ENCODE peak calls at places on chromosome 21, in five cellular contexts. T, C, X, H and E are unnamed samples.
A peak's percentile ranks its signal among the peaks of the same experiment; 100 is the strongest.

GRCh38 chr21:38171723-38172344 is 85.0 kb upstream of the KCNJ15 start:
- DNase-seq in X (peak; percentile 72), H (peak; percentile 78), C (no peak), T (peak; percentile 53), E (no peak)

GRCh38 chr21:37463083-37463780 is 96.7 kb downstream of the DYRK1A start:
- DNase-seq in X (peak; percentile 37), C (peak; percentile 37), T (peak; percentile 79), H (peak; percentile 47), E (peak; percentile 46)

GRCh38 chr21:37684577-37684976 is 231.7 kb downstream of the KCNJ6 start:
- DNase-seq in T (no peak), C (no peak), H (no peak), X (no peak), E (no peak)

GRCh38 chr21:37670883-37671282 is 245.4 kb downstream of the KCNJ6 start:
- DNase-seq in H (no peak), C (no peak), X (no peak), T (peak; percentile 75), E (no peak)

GRCh38 chr21:45982256-45982757 is 737 bp downstream of the COL6A1 start:
- DNase-seq in X (peak; percentile 54), T (peak; percentile 55), C (no peak), H (no peak), E (no peak)

GRCh38 chr21:24050233-24050632 is 1557.0 kb downstream of the MRPL39 start:
- DNase-seq in C (no peak), X (no peak), H (no peak), T (no peak), E (no peak)

GRCh38 chr21:20998886-20999285 is 677 bp downstream of the NCAM2 start:
- DNase-seq in C (no peak), X (no peak), H (no peak), T (peak; percentile 1), E (no peak)

GRCh38 chr21:26850116-26850643 is 5.0 kb upstream of the ADAMTS1 start:
- DNase-seq in H (peak; percentile 76), C (peak; percentile 2), X (peak; percentile 37), T (peak; percentile 60), E (peak; percentile 58)

GRCh38 chr21:29860346-29860745 is 79.5 kb downstream of the GRIK1 start:
- DNase-seq in H (no peak), T (no peak), C (no peak), X (no peak), E (no peak)

GRCh38 chr21:16476056-16476850 is 746.5 kb downstream of the USP25 start:
- DNase-seq in H (no peak), T (peak; percentile 38), X (no peak), C (no peak), E (no peak)

GRCh38 chr21:29506214-29506613 is 207.5 kb downstream of the BACH1 start:
- DNase-seq in T (no peak), C (no peak), X (no peak), H (no peak), E (no peak)

GRCh38 chr21:36135391-36136094 is 664 bp downstream of the CBR3 start:
- DNase-seq in C (no peak), H (peak; percentile 83), X (peak; percentile 66), T (peak; percentile 89), E (peak; percentile 84)

GRCh38 chr21:26679299-26679698 is 106.2 kb upstream of the CYYR1 start:
- DNase-seq in C (no peak), H (no peak), T (peak; percentile 1), X (no peak), E (no peak)

GRCh38 chr21:16302851-16303282 is 573.1 kb downstream of the USP25 start:
- DNase-seq in X (no peak), T (peak; percentile 72), C (no peak), H (no peak), E (no peak)

GRCh38 chr21:16551101-16551695 is 821.4 kb downstream of the USP25 start:
- DNase-seq in X (peak; percentile 44), T (peak; percentile 23), H (peak; percentile 25), C (no peak), E (no peak)

GRCh38 chr21:28436286-28436932 is 556.3 kb downstream of the LTN1 start:
- DNase-seq in T (peak; percentile 81), X (no peak), H (no peak), C (no peak), E (no peak)

GRCh38 chr21:16865612-16866011 is 647.2 kb upstream of the CXADR start:
- DNase-seq in T (peak; percentile 6), X (no peak), H (no peak), C (no peak), E (no peak)

GRCh38 chr21:46437511-46437910 is 21.2 kb upstream of the DIP2A start:
- DNase-seq in T (no peak), X (no peak), H (no peak), C (no peak), E (no peak)

GRCh38 chr21:16775056-16775455 is 737.8 kb upstream of the CXADR start:
- DNase-seq in H (peak; percentile 32), X (peak; percentile 29), C (no peak), T (no peak), E (no peak)

GRCh38 chr21:29335720-29336119 is 37.0 kb downstream of the BACH1 start:
- DNase-seq in T (peak; percentile 73), C (no peak), H (no peak), X (no peak), E (no peak)

GRCh38 chr21:18049461-18049860 is 195.2 kb upstream of the CHODL start:
- DNase-seq in C (no peak), X (no peak), T (no peak), H (no peak), E (no peak)

GRCh38 chr21:25373126-25374082 is 233.9 kb downstream of the MRPL39 start:
- DNase-seq in X (peak; percentile 41), H (peak; percentile 76), T (no peak), C (no peak), E (no peak)

GRCh38 chr21:46004168-46004861 is 22.7 kb downstream of the COL6A1 start:
- DNase-seq in T (peak; percentile 20), C (no peak), X (no peak), H (no peak), E (no peak)

DNA sequence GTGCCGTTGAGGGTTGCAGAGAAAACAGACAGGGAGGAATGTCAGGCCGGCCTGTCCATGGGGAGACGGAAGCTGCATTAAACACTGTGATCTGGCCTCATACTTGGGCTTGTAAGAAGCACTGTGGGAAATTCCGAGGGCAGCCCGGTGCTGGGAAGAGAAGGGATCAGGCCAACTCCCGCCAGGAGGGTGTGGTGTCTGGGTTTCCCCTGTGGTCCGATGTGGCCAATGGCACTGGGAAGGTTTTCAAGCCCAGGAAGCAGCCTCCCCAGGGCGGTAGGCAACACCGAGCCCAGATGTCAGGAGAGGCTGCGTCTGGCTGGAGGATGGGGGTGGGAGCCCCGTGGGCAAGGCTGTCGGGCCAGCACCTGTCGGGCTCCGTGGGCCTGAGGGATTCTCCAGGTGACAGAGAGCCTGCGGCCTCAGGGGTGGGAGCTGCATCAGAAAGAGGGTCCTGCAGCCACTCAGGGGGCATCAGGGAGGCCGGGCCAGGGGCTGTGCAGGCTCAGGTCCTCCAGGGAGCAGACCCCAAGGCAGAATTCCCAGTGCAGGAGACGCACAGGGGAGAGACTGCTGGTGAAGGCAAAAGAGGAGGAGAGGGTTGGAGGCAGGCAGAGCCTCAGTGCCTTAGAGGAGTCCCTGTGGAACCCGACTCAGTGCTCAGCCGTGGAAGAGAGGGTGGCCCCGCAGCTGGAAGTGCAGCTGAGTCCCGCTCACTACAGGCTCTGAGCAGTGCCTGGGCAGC is 8.4 kb downstream of the UBASH3A start:
- DNase-seq in X (no peak), T (no peak), C (no peak), H (no peak), E (no peak)
- TF ChIP-seq EZH2 in X (no peak), T (no peak), C (no peak), H (no peak), E (no peak)

GRCh38 chr21:39348040-39348354 is 891 bp downstream of the HMGN1 start:
- DNase-seq in X (no peak), T (no peak), H (no peak), C (no peak), E (no peak)

GRCh38 chr21:39346671-39347327 is 2.1 kb downstream of the HMGN1 start:
- DNase-seq in X (no peak), T (no peak), H (no peak), C (no peak), E (no peak)

GRCh38 chr21:39347537-39347936 is 1.4 kb downstream of the HMGN1 start:
- DNase-seq in C (no peak), X (no peak), T (peak; percentile 10), H (no peak), E (peak; percentile 24)

GRCh38 chr21:39344848-39345247 is 4.0 kb downstream of the HMGN1 start:
- DNase-seq in C (no peak), T (no peak), H (no peak), X (no peak), E (no peak)

DNA sequence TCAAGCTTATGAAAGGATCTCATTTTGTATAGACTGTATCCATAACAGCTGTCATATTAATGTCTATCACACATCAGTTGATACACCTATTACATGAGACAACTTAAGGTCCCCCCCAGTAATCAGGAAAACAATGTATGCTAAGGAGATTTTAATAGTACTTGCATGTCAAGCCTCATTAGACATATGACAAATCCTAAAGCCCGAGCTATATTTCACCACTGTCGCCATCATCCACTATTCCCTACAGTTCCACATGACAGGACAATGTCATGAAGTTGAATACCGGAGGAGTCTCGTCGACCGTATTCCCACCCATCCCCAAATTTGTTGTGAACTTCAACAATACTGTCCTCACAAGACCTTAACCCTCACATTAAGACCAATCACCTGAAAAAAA is 3.4 kb downstream of the HMGN1 start:
- DNase-seq in X (no peak), C (no peak), T (no peak), H (no peak), E (no peak)
- TF ChIP-seq EZH2phosphoT487 in X (no peak), C (no peak), T (no peak), H (no peak), E (no peak)

GRCh38 chr21:22201142-22201541 is 1202.9 kb downstream of the NCAM2 start:
- DNase-seq in X (no peak), C (no peak), H (no peak), T (no peak), E (no peak)

GRCh38 chr21:22200378-22201092 is 1202.3 kb downstream of the NCAM2 start:
- DNase-seq in H (no peak), X (no peak), C (no peak), T (no peak), E (no peak)

GRCh38 chr21:22201669-22202068 is 1203.5 kb downstream of the NCAM2 start:
- DNase-seq in T (no peak), H (no peak), X (no peak), C (no peak), E (no peak)
- H2AFZ ChIP-seq in T (no peak overlapping the region), H (no peak overlapping the region), X (no peak overlapping the region), C (no peak overlapping the region), E (no peak overlapping the region)

DNA sequence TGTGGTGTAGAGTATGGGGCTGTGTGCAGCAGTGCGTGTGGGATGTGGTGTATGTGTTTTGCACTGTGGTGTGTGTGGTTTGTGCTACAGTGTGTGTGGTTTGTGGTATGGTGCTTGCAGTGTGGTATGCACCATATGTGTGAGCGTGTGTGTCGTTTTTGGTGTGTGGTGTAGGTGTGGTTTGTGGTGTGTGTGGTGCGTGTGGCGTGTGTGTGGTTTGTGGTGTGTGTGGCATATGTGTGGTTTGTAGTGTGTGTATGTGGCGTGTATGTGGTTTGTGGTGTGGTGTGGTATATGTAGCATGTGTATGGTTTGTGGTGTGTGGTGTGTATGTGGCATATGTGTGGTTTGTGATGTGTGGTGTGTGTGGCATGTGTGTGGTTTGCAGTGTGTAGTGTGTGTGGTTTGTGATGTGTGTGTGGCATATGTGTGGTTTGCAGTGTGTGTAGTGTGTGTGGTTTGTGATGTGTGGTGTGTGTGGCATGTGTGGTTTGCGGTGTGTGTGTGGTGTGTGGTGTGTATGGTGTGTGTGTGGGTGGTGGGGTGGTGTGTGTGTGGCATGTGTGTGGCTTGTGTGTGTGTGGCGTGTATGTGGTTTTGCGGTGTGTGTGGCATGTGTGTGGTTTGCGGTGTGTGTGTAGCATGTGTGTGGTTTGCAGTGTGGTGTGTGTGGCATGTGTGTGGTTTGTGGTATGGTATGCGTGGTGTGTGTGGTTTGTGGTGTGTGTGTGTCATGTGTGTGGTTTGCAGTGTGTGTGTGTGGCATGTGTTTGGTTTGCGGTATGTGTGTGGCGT is 53.5 kb upstream of the TRAPPC10 start:
- DNase-seq in C (no peak), H (no peak), T (no peak), X (no peak), E (no peak)
- TF ChIP-seq EZH2 in C (no peak), H (no peak), T (no peak), X (no peak), E (no peak)